ENCODE peak calls at places on chromosome 3, in six cellular contexts. K is WTC11, X is kidney epithelial cell, I is GM23338, J is HCEC 1CT, Q is right cardiac atrium. S is an unnamed sample.

GRCh38 chr3:79724206-79724605 is 43.6 kb downstream of the ROBO1 start:
- DNase-seq in J (no peak), Q (no peak), I (peak), X (no peak), K (peak), S (no peak)

GRCh38 chr3:182487621-182488020 is 305.7 kb upstream of the ATP11B start:
- DNase-seq in J (no peak), I (no peak), K (no peak), Q (no peak), X (no peak), S (peak)

GRCh38 chr3:112579232-112579631 is 17.4 kb downstream of the SLC35A5 start:
- DNase-seq in I (no peak), X (no peak), J (no peak), K (no peak), Q (no peak), S (no peak)

GRCh38 chr3:142735462-142735861 is 11.6 kb downstream of the TRPC1 start:
- DNase-seq in I (no peak), J (no peak), X (no peak), Q (no peak), K (no peak), S (no peak)

GRCh38 chr3:131193671-131194291 is 167.1 kb downstream of the NEK11 start:
- DNase-seq in K (no peak), X (no peak), J (no peak), I (peak), Q (no peak), S (no peak)

GRCh38 chr3:111594205-111594604 is 941 bp downstream of the ZBED2 start:
- DNase-seq in Q (no peak), J (peak), K (no peak), I (no peak), X (peak), S (no peak)

GRCh38 chr3:94936023-94936580 is 873.2 kb downstream of the NSUN3 start:
- DNase-seq in Q (no peak), K (no peak), I (no peak), J (no peak), X (no peak), S (no peak)

GRCh38 chr3:127544806-127545545 is 45.6 kb downstream of the TPRA1 start:
- DNase-seq in Q (no peak), K (no peak), J (no peak), I (no peak), X (no peak), S (no peak)

GRCh38 chr3:162338514-162338913 is 841.9 kb downstream of the OTOL1 start:
- DNase-seq in X (no peak), Q (no peak), J (peak), K (no peak), I (no peak), S (no peak)

S was measured in NCI-H774.